ENCODE peak calls at places on chromosomes 5 and 9, in seven cellular contexts. One of them, this sample, is unnamed.

GRCh38 chr5:172496671-172497371 is 42.5 kb upstream of the SH3PXD2B start:
- DNase-seq in H9: peak
- DNase-seq in neuronal stem cell: no peak
- DNase-seq in IMR-90: no peak
- DNase-seq in mesendoderm: no peak
- DNase-seq in H1: no peak
- DNase-seq in trophoblast cell: no peak
- DNase-seq in this sample: peak

GRCh38 chr5:61817472-61818326 is 485.6 kb downstream of the ZSWIM6 start:
- DNase-seq in H9: peak
- DNase-seq in neuronal stem cell: peak
- DNase-seq in IMR-90: peak
- DNase-seq in mesendoderm: peak
- DNase-seq in H1: no peak
- DNase-seq in trophoblast cell: peak
- DNase-seq in this sample: peak

GRCh38 chr5:86500947-86501346 is 116.8 kb upstream of the COX7C start:
- DNase-seq in H9: no peak
- DNase-seq in neuronal stem cell: no peak
- DNase-seq in IMR-90: no peak
- DNase-seq in mesendoderm: peak
- DNase-seq in H1: no peak
- DNase-seq in trophoblast cell: no peak
- DNase-seq in this sample: peak

GRCh38 chr5:39815701-39816100 is 390.9 kb upstream of the DAB2 start:
- DNase-seq in H9: no peak
- DNase-seq in neuronal stem cell: no peak
- DNase-seq in IMR-90: no peak
- DNase-seq in mesendoderm: no peak
- DNase-seq in H1: no peak
- DNase-seq in trophoblast cell: no peak
- DNase-seq in this sample: peak

GRCh38 chr5:1507016-1507375 is 16.8 kb downstream of the LPCAT1 start:
- DNase-seq in H9: no peak
- DNase-seq in neuronal stem cell: no peak
- DNase-seq in IMR-90: no peak
- DNase-seq in mesendoderm: no peak
- DNase-seq in H1: no peak
- DNase-seq in trophoblast cell: no peak
- DNase-seq in this sample: no peak

GRCh38 chr9:72592501-72593403 is 71.3 kb downstream of the TMC1 start:
- DNase-seq in H9: peak
- DNase-seq in neuronal stem cell: peak
- DNase-seq in IMR-90: peak
- DNase-seq in mesendoderm: peak
- DNase-seq in H1: no peak
- DNase-seq in trophoblast cell: peak
- DNase-seq in this sample: peak

GRCh38 chr5:1031306-1031959 is 22.8 kb downstream of the NKD2 start:
- DNase-seq in H9: no peak
- DNase-seq in neuronal stem cell: no peak
- DNase-seq in IMR-90: no peak
- DNase-seq in mesendoderm: no peak
- DNase-seq in H1: no peak
- DNase-seq in trophoblast cell: no peak
- DNase-seq in this sample: no peak

GRCh38 chr5:44542470-44542869 is 153.2 kb upstream of the FGF10 start:
- DNase-seq in H9: no peak
- DNase-seq in neuronal stem cell: no peak
- DNase-seq in IMR-90: no peak
- DNase-seq in mesendoderm: no peak
- DNase-seq in H1: no peak
- DNase-seq in trophoblast cell: no peak
- DNase-seq in this sample: peak

GRCh38 chr9:75979362-75979761 is 88.9 kb downstream of the PCSK5 start:
- DNase-seq in H9: peak
- DNase-seq in neuronal stem cell: no peak
- DNase-seq in IMR-90: peak
- DNase-seq in mesendoderm: peak
- DNase-seq in H1: no peak
- DNase-seq in trophoblast cell: peak
- DNase-seq in this sample: peak

GRCh38 chr5:176639981-176640380 is 7.3 kb upstream of the TSPAN17 start:
- DNase-seq in H9: no peak
- DNase-seq in neuronal stem cell: no peak
- DNase-seq in IMR-90: no peak
- DNase-seq in mesendoderm: no peak
- DNase-seq in H1: no peak
- DNase-seq in trophoblast cell: no peak
- DNase-seq in this sample: no peak

GRCh38 chr9:2107906-2108451 is 92.8 kb downstream of the SMARCA2 start:
- DNase-seq in H9: no peak
- DNase-seq in neuronal stem cell: no peak
- DNase-seq in IMR-90: no peak
- DNase-seq in mesendoderm: no peak
- DNase-seq in H1: no peak
- DNase-seq in trophoblast cell: peak
- DNase-seq in this sample: no peak

GRCh38 chr5:164809831-164810230 is 1304.4 kb downstream of the MAT2B start:
- DNase-seq in H9: no peak
- DNase-seq in neuronal stem cell: no peak
- DNase-seq in IMR-90: no peak
- DNase-seq in mesendoderm: no peak
- DNase-seq in H1: no peak
- DNase-seq in trophoblast cell: no peak
- DNase-seq in this sample: peak
- H3K4ac ChIP-seq in H9: no peak
- H3K4ac ChIP-seq in neuronal stem cell: no peak
- H3K4ac ChIP-seq in IMR-90: no peak
- H3K4ac ChIP-seq in mesendoderm: no peak
- H3K4ac ChIP-seq in H1: no peak
- H3K4ac ChIP-seq in trophoblast cell: no peak
- H3K4ac ChIP-seq in this sample: no peak

GRCh38 chr9:134356496-134357470 is 30.5 kb downstream of the RXRA start:
- DNase-seq in H9: no peak
- DNase-seq in neuronal stem cell: no peak
- DNase-seq in IMR-90: no peak
- DNase-seq in mesendoderm: no peak
- DNase-seq in H1: no peak
- DNase-seq in trophoblast cell: peak
- DNase-seq in this sample: no peak
- H3K27ac ChIP-seq in H9: no peak
- H3K27ac ChIP-seq in neuronal stem cell: no peak
- H3K27ac ChIP-seq in IMR-90: no peak
- H3K27ac ChIP-seq in mesendoderm: no peak
- H3K27ac ChIP-seq in H1: no peak
- H3K27ac ChIP-seq in trophoblast cell: peak
- H3K27ac ChIP-seq in this sample: no peak

DNA sequence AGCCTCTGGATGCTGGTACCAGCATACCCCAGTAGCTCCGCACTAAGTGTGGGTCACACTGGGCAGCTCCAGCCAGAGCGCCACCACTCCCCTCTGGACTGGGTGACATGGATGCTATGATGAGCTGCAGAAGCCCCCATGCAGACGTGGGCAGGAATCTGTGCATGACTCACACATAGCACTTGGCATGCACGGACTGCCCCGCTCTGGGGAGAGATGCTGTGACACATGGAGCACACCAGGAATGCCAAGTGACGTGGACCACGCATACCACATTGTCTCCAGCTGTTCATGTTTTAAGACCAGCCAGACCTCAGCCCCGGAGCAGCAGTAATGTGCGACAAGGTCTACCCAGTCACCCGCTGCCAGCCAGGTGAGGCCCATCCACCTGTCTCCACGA is 64.1 kb downstream of the SEMA4D start:
- DNase-seq in H9: no peak
- DNase-seq in neuronal stem cell: no peak
- DNase-seq in IMR-90: peak
- DNase-seq in mesendoderm: no peak
- DNase-seq in H1: no peak
- DNase-seq in trophoblast cell: peak
- DNase-seq in this sample: peak
- H3K4ac ChIP-seq in H9: peak
- H3K4ac ChIP-seq in neuronal stem cell: no peak
- H3K4ac ChIP-seq in IMR-90: no peak
- H3K4ac ChIP-seq in mesendoderm: no peak
- H3K4ac ChIP-seq in H1: peak
- H3K4ac ChIP-seq in trophoblast cell: no peak
- H3K4ac ChIP-seq in this sample: no peak

GRCh38 chr9:26324787-26325186 is 567.8 kb downstream of the CAAP1 start:
- DNase-seq in H9: no peak
- DNase-seq in neuronal stem cell: no peak
- DNase-seq in IMR-90: peak
- DNase-seq in mesendoderm: no peak
- DNase-seq in H1: no peak
- DNase-seq in trophoblast cell: no peak
- DNase-seq in this sample: peak

GRCh38 chr9:26329974-26330373 is 562.6 kb downstream of the CAAP1 start:
- DNase-seq in H9: no peak
- DNase-seq in neuronal stem cell: no peak
- DNase-seq in IMR-90: no peak
- DNase-seq in mesendoderm: no peak
- DNase-seq in H1: no peak
- DNase-seq in trophoblast cell: no peak
- DNase-seq in this sample: no peak

GRCh38 chr9:26321935-26322334 is 570.7 kb downstream of the CAAP1 start:
- DNase-seq in H9: no peak
- DNase-seq in neuronal stem cell: no peak
- DNase-seq in IMR-90: no peak
- DNase-seq in mesendoderm: no peak
- DNase-seq in H1: no peak
- DNase-seq in trophoblast cell: no peak
- DNase-seq in this sample: no peak

GRCh38 chr9:26331223-26331622 is 561.4 kb downstream of the CAAP1 start:
- DNase-seq in H9: no peak
- DNase-seq in neuronal stem cell: no peak
- DNase-seq in IMR-90: no peak
- DNase-seq in mesendoderm: no peak
- DNase-seq in H1: no peak
- DNase-seq in trophoblast cell: no peak
- DNase-seq in this sample: no peak

GRCh38 chr9:26326473-26327044 is 566.0 kb downstream of the CAAP1 start:
- DNase-seq in H9: peak
- DNase-seq in neuronal stem cell: peak
- DNase-seq in IMR-90: peak
- DNase-seq in mesendoderm: peak
- DNase-seq in H1: peak
- DNase-seq in trophoblast cell: peak
- DNase-seq in this sample: peak
- H3K27ac ChIP-seq in H9: no peak
- H3K27ac ChIP-seq in neuronal stem cell: no peak
- H3K27ac ChIP-seq in IMR-90: no peak
- H3K27ac ChIP-seq in mesendoderm: no peak
- H3K27ac ChIP-seq in H1: no peak
- H3K27ac ChIP-seq in trophoblast cell: no peak
- H3K27ac ChIP-seq in this sample: peak

GRCh38 chr5:156479864-156480263 is 152.9 kb downstream of the SGCD start:
- DNase-seq in H9: no peak
- DNase-seq in neuronal stem cell: no peak
- DNase-seq in IMR-90: peak
- DNase-seq in mesendoderm: peak
- DNase-seq in H1: no peak
- DNase-seq in trophoblast cell: peak
- DNase-seq in this sample: peak
- H3K4ac ChIP-seq in H9: no peak
- H3K4ac ChIP-seq in neuronal stem cell: no peak
- H3K4ac ChIP-seq in IMR-90: peak
- H3K4ac ChIP-seq in mesendoderm: no peak
- H3K4ac ChIP-seq in H1: no peak
- H3K4ac ChIP-seq in trophoblast cell: no peak
- H3K4ac ChIP-seq in this sample: no peak

GRCh38 chr5:178207183-178207916 is 3.0 kb downstream of the HNRNPAB start:
- DNase-seq in H9: no peak
- DNase-seq in neuronal stem cell: no peak
- DNase-seq in IMR-90: peak
- DNase-seq in mesendoderm: no peak
- DNase-seq in H1: no peak
- DNase-seq in trophoblast cell: no peak
- DNase-seq in this sample: no peak
- H3K27ac ChIP-seq in H9: no peak
- H3K27ac ChIP-seq in neuronal stem cell: no peak
- H3K27ac ChIP-seq in IMR-90: no peak
- H3K27ac ChIP-seq in mesendoderm: no peak
- H3K27ac ChIP-seq in H1: no peak
- H3K27ac ChIP-seq in trophoblast cell: no peak
- H3K27ac ChIP-seq in this sample: no peak